ENCODE peak calls at places on chromosome 16, in five cellular contexts. X is GM13976; S is right atrium auricular region; M is CD8-positive, alpha-beta T cell; A is HCT116. V is an unnamed sample.

GRCh38 chr16:4664538-4665418 is 28.6 kb upstream of the NUDT16L1 start:
- DNase-seq in S (no peak), M (peak), A (no peak), X (peak), V (no peak)

GRCh38 chr16:81592353-81592866 is 147.8 kb downstream of the CMIP start:
- DNase-seq in X (no peak), M (no peak), S (no peak), A (no peak), V (no peak)

GRCh38 chr16:21167360-21167759 is 8.9 kb downstream of the LDAF1 start:
- DNase-seq in A (peak), X (no peak), S (no peak), M (no peak), V (peak)

GRCh38 chr16:28192811-28193529 is 18.8 kb downstream of the XPO6 start:
- DNase-seq in A (no peak), S (no peak), X (peak), M (peak), V (no peak)

GRCh38 chr16:77816293-77816692 is 27.9 kb downstream of the VAT1L start:
- DNase-seq in X (no peak), A (no peak), M (no peak), S (no peak), V (no peak)

GRCh38 chr16:1541293-1542165 is 8.1 kb downstream of the TMEM204 start:
- DNase-seq in A (no peak), M (no peak), S (no peak), X (no peak), V (no peak)

GRCh38 chr16:27382187-27382855 is 19.7 kb upstream of the IL21R start:
- DNase-seq in M (no peak), S (no peak), X (no peak), A (no peak), V (no peak)

GRCh38 chr16:10879681-10880589 is 2.9 kb downstream of the CIITA start:
- DNase-seq in X (no peak), S (no peak), A (no peak), M (no peak), V (no peak)

GRCh38 chr16:20799599-20799998 is 6.7 kb downstream of the ERI2 start:
- DNase-seq in M (no peak), S (no peak), A (peak), X (no peak), V (no peak)

GRCh38 chr16:69407702-69408323 is 16.6 kb upstream of the CYB5B start:
- DNase-seq in S (no peak), M (no peak), X (no peak), A (no peak), V (no peak)

GRCh38 chr16:74608944-74609343 is 2.0 kb upstream of the GLG1 start:
- DNase-seq in M (peak), A (no peak), X (no peak), S (no peak), V (no peak)

GRCh38 chr16:11779074-11779473 is 18.0 kb downstream of the ZC3H7A start:
- DNase-seq in S (no peak), A (no peak), M (no peak), X (no peak), V (no peak)

GRCh38 chr16:73040136-73040535 is 7.8 kb downstream of the ZFHX3 start:
- DNase-seq in S (no peak), M (no peak), X (no peak), A (no peak), V (no peak)

GRCh38 chr16:81696959-81697293 is 82.2 kb upstream of the PLCG2 start:
- DNase-seq in X (no peak), S (no peak), M (no peak), A (no peak), V (no peak)

GRCh38 chr16:84212631-84213030 is 21.7 kb downstream of the ADAD2 start:
- DNase-seq in S (no peak), A (no peak), X (no peak), M (no peak), V (no peak)

GRCh38 chr16:89143911-89144675 is 27.5 kb upstream of the CDH15 start:
- DNase-seq in M (no peak), X (no peak), S (no peak), A (no peak), V (no peak)

GRCh38 chr16:50498756-50499155 is 49.4 kb upstream of the NKD1 start:
- DNase-seq in M (no peak), S (peak), A (no peak), X (no peak), V (no peak)

GRCh38 chr16:63745456-63745855 is 1376.4 kb downstream of the CDH11 start:
- DNase-seq in A (no peak), X (no peak), S (no peak), M (no peak), V (no peak)

GRCh38 chr16:976389-976931 is 5.1 kb upstream of the SOX8 start:
- DNase-seq in S (no peak), A (no peak), X (no peak), M (no peak), V (no peak)

GRCh38 chr16:88649924-88650748 is 717 bp downstream of the CYBA start:
- DNase-seq in M (no peak), S (peak), A (no peak), X (peak), V (no peak)

GRCh38 chr16:64669573-64669972 is 452.3 kb downstream of the CDH11 start:
- DNase-seq in M (no peak), S (no peak), A (no peak), X (no peak), V (no peak)

GRCh38 chr16:6081320-6081976 is 983.9 kb upstream of the EEF2KMT start:
- DNase-seq in M (no peak), S (no peak), X (peak), A (no peak), V (peak)

GRCh38 chr16:67188798-67189197 is 1.1 kb downstream of the EXOC3L1 start:
- DNase-seq in S (no peak), X (no peak), M (no peak), A (no peak), V (no peak)

GRCh38 chr16:83215417-83216001 is 588.7 kb downstream of the CDH13 start:
- DNase-seq in M (peak), A (peak), X (peak), S (no peak), V (peak)

GRCh38 chr16:8496364-8496763 is 93.9 kb downstream of the TMEM114 start:
- DNase-seq in X (no peak), A (no peak), S (no peak), M (no peak), V (no peak)